ENCODE peak calls at places on chromosomes 6 and 20, in four cellular contexts. V is NCI-H1105, J is T-cell, B is RKO. D is an unnamed sample.

GRCh38 chr20:30281584-30282197 is 975.8 kb upstream of the DEFB115 start:
- DNase-seq in V (no peak), J (no peak), B (no peak), D (no peak)

GRCh38 chr20:38201356-38201755 is 36.3 kb upstream of the TGM2 start:
- DNase-seq in V (no peak), J (no peak), B (peak), D (no peak)

GRCh38 chr20:62362991-62363919 is 3.9 kb downstream of the LAMA5 start:
- DNase-seq in V (no peak), J (no peak), B (peak), D (no peak)

GRCh38 chr6:73956305-73956704 is 260.3 kb downstream of the CD109 start:
- DNase-seq in V (no peak), J (no peak), B (no peak), D (no peak)

GRCh38 chr6:149846321-149846720 is 17.8 kb downstream of the LRP11 start:
- DNase-seq in V (peak), J (no peak), B (peak), D (no peak)

GRCh38 chr6:487956-488355 is 96.4 kb downstream of the IRF4 start:
- DNase-seq in V (no peak), J (no peak), B (no peak), D (no peak)

GRCh38 chr6:35737413-35738211 is 780 bp downstream of the ARMC12 start:
- DNase-seq in V (peak), J (no peak), B (peak), D (peak)

GRCh38 chr20:12098411-12098810 is 180.7 kb downstream of the BTBD3 start:
- DNase-seq in V (no peak), J (no peak), B (no peak), D (no peak)

GRCh38 chr6:150201285-150201684 is 58.4 kb downstream of the PPP1R14C start:
- DNase-seq in V (no peak), J (no peak), B (no peak), D (no peak)

GRCh38 chr6:74574794-74575193 is 631.1 kb downstream of the COL12A1 start:
- DNase-seq in V (no peak), J (no peak), B (peak), D (no peak)

GRCh38 chr6:16338577-16339262 is 100.3 kb downstream of the GMPR start:
- DNase-seq in V (no peak), J (no peak), B (peak), D (no peak)

GRCh38 chr6:78835817-78836216 is 31.5 kb upstream of the IRAK1BP1 start:
- DNase-seq in V (no peak), J (no peak), B (peak), D (peak)

GRCh38 chr6:4606016-4606415 is 170.2 kb upstream of the CDYL start:
- DNase-seq in V (no peak), J (no peak), B (no peak), D (no peak)

GRCh38 chr6:37894585-37894984 is 75.1 kb downstream of the ZFAND3 start:
- DNase-seq in V (no peak), J (no peak), B (no peak), D (no peak)

GRCh38 chr20:56537997-56538396 is 5.0 kb downstream of the FAM209B start:
- DNase-seq in V (no peak), J (no peak), B (no peak), D (no peak)

GRCh38 chr20:44288252-44288651 is 22.8 kb downstream of the FITM2 start:
- DNase-seq in V (no peak), J (no peak), B (peak), D (no peak)

GRCh38 chr6:13813621-13814175 is 659 bp downstream of the MCUR1 start:
- DNase-seq in V (peak), J (no peak), B (peak), D (no peak)

GRCh38 chr20:37179671-37180524 is 550 bp upstream of the MROH8 start:
- DNase-seq in V (peak), J (no peak), B (peak), D (no peak)

GRCh38 chr6:169617562-169617961 is 84.3 kb downstream of the WDR27 start:
- DNase-seq in V (no peak), J (no peak), B (no peak), D (no peak)

GRCh38 chr6:109453594-109454482 is 1.7 kb downstream of the MICAL1 start:
- DNase-seq in V (peak), J (no peak), B (no peak), D (peak)

GRCh38 chr6:35568967-35569606 is 56.4 kb upstream of the TULP1 start:
- DNase-seq in V (no peak), J (peak), B (no peak), D (no peak)

GRCh38 chr20:33685328-33686007 is 717 bp downstream of the E2F1 start:
- DNase-seq in V (peak), J (no peak), B (peak), D (peak)

GRCh38 chr6:44733868-44734267 is 346.4 kb downstream of the CDC5L start:
- DNase-seq in V (no peak), J (no peak), B (no peak), D (no peak)

GRCh38 chr6:30129270-30129669 is 6.7 kb upstream of the TRIM40 start:
- DNase-seq in V (no peak), J (no peak), B (no peak), D (no peak)

GRCh38 chr20:53643031-53643832 is 49.6 kb upstream of the ZNF217 start:
- DNase-seq in V (no peak), J (peak), B (no peak), D (no peak)

GRCh38 chr20:21465799-21466198 is 48.1 kb downstream of the NKX2-2 start:
- DNase-seq in V (no peak), J (no peak), B (no peak), D (no peak)

GRCh38 chr6:71496018-71496800 is 207.6 kb downstream of the OGFRL1 start:
- DNase-seq in V (no peak), J (no peak), B (no peak), D (no peak)

GRCh38 chr6:165858571-165858970 is 195.5 kb upstream of the PDE10A start:
- DNase-seq in V (no peak), J (no peak), B (peak), D (no peak)

GRCh38 chr6:150334790-150335783 is 33.7 kb upstream of the IYD start:
- DNase-seq in V (peak), J (no peak), B (peak), D (no peak)

GRCh38 chr6:18280084-18280483 is 15.8 kb upstream of the DEK start:
- DNase-seq in V (peak), J (no peak), B (no peak), D (peak)

GRCh38 chr20:34859367-34859766 is 13.3 kb downstream of the GGT7 start:
- DNase-seq in V (no peak), J (no peak), B (no peak), D (no peak)

GRCh38 chr6:131216277-131216676 is 81.0 kb downstream of the AKAP7 start:
- DNase-seq in V (no peak), J (no peak), B (no peak), D (no peak)

D was measured in DMS153.